ENCODE peak calls at places on chromosomes 11 and 22, in ten cellular contexts. K is HFFc6, Q is AG04450, I is fibroblast of lung, X is H9, C is bronchial epithelial cell, L is lower leg skin, H is neural progenitor cell, Z is dorsolateral prefrontal cortex, P is nephron progenitor cell. U is an unnamed sample.

GRCh38 chr11:118607401-118608267 is at the start of gene PHLDB1:
- DNase-seq in K (peak; percentile 69), Z (peak; percentile 85), C (peak; percentile 44), Q (no peak), L (peak; percentile 92), H (peak; percentile 65), X (peak; percentile 64), I (peak; percentile 78), P (peak; percentile 64), U (no peak)

GRCh38 chr22:23263651-23264555 is 83.6 kb downstream of the BCR start:
- DNase-seq in Q (no peak), X (no peak), H (no peak), K (peak; percentile 18), P (no peak), Z (peak; percentile 49), C (no peak), I (no peak), L (no peak), U (no peak)

GRCh38 chr22:38900677-38901076 is 28.7 kb upstream of the CBX6 start:
- DNase-seq in P (no peak), Q (no peak), X (no peak), K (no peak), C (no peak), I (no peak), Z (no peak), L (no peak), H (no peak), U (no peak)

GRCh38 chr11:60835472-60835871 is 6.4 kb upstream of the CCDC86 start:
- DNase-seq in C (peak; percentile 68), H (no peak), I (no peak), P (no peak), L (no peak), K (no peak), Q (no peak), Z (no peak), X (no peak), U (no peak)

GRCh38 chr11:126664193-126664592 is 308.7 kb downstream of the ST3GAL4 start:
- DNase-seq in I (no peak), Q (no peak), Z (no peak), H (no peak), X (no peak), C (no peak), K (no peak), L (no peak), P (no peak), U (no peak)

GRCh38 chr11:123063396-123064267 is 1.7 kb upstream of the HSPA8 start:
- DNase-seq in Q (no peak), I (peak; percentile 78), P (no peak), K (peak; percentile 34), Z (no peak), L (peak; percentile 90), C (peak; percentile 54), X (no peak), H (no peak), U (no peak)

GRCh38 chr11:25953015-25953414 is 378.9 kb upstream of the ANO3 start:
- DNase-seq in X (no peak), L (no peak), P (no peak), C (no peak), Z (no peak), K (no peak), I (no peak), Q (no peak), H (no peak), U (no peak)

GRCh38 chr11:74725701-74726100 is 5.5 kb downstream of the CHRDL2 start:
- DNase-seq in X (no peak), Q (peak; percentile 81), Z (no peak), K (no peak), H (no peak), I (peak; percentile 27), C (no peak), P (no peak), L (no peak), U (no peak)

GRCh38 chr11:70378506-70379134 is 19.7 kb upstream of the CTTN start:
- DNase-seq in I (no peak), P (no peak), K (no peak), L (peak; percentile 32), H (no peak), Q (no peak), C (no peak), X (no peak), Z (no peak), U (no peak)

DNA sequence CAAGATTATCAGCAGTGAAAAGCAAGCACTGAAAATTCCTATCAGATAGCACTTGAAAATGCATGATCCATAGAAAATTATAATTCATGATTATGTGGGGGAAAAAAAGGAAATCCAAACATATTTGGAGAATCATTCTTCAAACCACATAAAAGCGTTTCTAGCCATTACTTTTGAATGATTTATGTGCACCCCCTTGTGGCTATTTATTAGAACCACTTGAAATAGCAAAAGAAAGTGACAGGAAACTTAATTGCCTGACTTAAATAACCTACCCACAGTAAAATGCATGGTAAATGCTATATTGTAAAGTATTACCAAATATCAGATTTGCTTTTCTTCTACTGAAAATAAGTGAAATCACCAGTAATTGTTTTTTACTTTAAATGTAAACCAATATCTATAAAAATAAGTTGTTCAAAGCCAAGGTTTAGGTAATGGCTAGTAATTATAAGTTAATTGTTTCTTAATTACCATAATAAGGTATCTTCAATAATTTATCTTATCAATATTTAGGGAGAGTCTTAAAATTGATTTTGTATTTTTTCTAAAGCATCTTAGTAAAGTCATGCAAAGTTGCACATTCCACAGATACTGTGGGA is 168.5 kb downstream of the ARHGAP42 start:
- DNase-seq in K (peak; percentile 43), Z (no peak), L (no peak), X (no peak), Q (no peak), I (peak; percentile 79), P (no peak), H (peak; percentile 60), C (peak; percentile 60), U (no peak)
- TF ChIP-seq CTCF in K (peak; percentile 88), Z (peak; percentile 67), L (no peak), X (peak; percentile 81), Q (peak; percentile 64), I (peak; percentile 49), P (peak; percentile 41), H (peak; percentile 83), C (peak; percentile 35), U (peak; percentile 20)

DNA sequence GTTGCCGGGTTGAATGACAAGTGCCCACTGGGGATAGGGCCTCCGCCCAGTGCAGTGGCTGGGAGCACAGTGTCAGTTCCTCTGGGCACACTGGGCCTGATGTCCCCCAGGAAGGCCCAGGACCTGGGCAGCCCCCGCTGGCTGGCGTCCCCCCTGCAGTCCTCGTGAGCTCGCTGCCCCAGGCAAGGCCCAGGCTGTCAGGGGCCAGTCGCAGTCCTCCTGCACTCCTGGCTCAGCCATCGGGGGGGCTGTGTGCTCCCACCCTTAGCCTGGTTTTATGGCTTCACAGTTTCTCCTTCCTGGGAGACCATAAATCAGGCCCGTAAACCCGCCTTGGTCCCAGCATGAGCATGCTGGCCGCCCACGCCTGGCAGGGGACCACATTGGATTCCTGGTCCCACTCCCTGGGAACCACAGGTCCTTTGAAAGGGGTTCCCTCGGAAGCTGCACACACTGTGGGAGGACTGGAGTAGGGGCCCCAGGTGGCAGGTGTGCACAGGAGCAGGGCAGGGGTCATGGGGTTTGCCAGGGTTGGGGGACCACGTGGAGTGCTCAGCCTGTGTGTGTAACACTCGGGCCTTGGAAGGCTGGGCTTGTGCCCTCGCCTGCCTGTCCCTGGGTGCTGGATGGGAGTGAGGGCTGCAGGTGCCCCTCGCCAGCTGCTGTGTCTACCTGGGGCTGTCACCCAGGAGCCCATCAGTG is 113.6 kb downstream of the KCNQ1OT1 start:
- DNase-seq in I (no peak), H (no peak), X (peak; percentile 14), K (no peak), L (peak; percentile 82), Q (no peak), C (no peak), Z (peak; percentile 26), P (peak; percentile 81), U (no peak)
- TF ChIP-seq CTCF in I (no peak), H (no peak), X (no peak), K (no peak), L (no peak), Q (no peak), C (no peak), Z (no peak), P (no peak), U (no peak)

DNA sequence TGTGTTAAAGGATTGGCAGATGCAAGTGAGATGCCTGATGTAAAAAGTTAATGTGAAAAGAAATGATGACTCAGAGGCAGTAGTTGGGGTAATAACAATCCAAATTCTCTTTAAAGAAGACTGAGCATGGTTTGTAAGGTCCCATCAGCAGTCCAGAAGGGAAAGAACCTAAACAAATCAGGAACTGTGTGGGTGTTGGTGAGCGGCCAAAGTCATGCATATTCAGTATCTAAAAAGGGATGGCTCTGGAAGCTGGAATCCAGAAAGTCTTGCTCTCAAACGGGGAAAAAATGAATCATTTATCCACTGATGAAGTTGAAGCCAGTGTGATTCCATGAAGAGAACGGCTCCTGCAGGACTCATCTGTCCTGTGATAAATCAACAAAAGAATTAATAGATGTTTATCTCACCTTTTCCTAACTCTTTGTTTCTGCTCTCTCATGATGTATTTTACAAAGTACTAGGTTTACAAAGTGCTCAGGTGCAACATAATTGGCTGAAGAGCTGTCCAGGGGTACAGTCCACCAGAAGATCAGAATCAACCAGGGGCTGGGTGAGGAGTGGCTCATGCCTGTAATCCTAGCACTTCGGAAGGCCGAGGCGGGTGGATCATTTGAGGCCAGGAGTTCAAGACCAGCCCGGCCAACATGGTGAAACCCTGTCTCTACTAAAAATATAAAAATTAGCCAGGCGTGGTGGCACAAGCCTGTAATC is 20.5 kb upstream of the SORL1-AS1 start:
- DNase-seq in Q (peak; percentile 24), I (peak; percentile 50), Z (peak; percentile 70), X (no peak), P (no peak), K (peak; percentile 19), L (no peak), C (peak; percentile 57), H (no peak), U (no peak)
- TF ChIP-seq CTCF in Q (no peak), I (no peak), Z (no peak), X (no peak), P (no peak), K (no peak), L (no peak), C (no peak), H (no peak), U (no peak)

GRCh38 chr11:113249786-113250185 is 64.6 kb upstream of the TTC12 start:
- DNase-seq in Q (no peak), P (no peak), X (no peak), I (no peak), K (no peak), L (peak; percentile 13), C (no peak), Z (no peak), H (peak; percentile 76), U (no peak)

GRCh38 chr11:113251281-113251680 is 63.1 kb upstream of the TTC12 start:
- DNase-seq in H (no peak), C (no peak), K (no peak), Z (no peak), I (no peak), X (no peak), P (no peak), L (no peak), Q (no peak), U (no peak)

GRCh38 chr11:113247231-113247630 is 67.2 kb upstream of the TTC12 start:
- DNase-seq in Z (no peak), L (no peak), X (no peak), P (no peak), K (no peak), C (no peak), I (no peak), Q (no peak), H (peak; percentile 39), U (no peak)

GRCh38 chr11:113248702-113249490 is 65.5 kb upstream of the TTC12 start:
- DNase-seq in P (no peak), C (no peak), X (no peak), Q (no peak), Z (no peak), K (no peak), L (peak; percentile 56), H (no peak), I (no peak), U (no peak)

GRCh38 chr11:113249491-113249763 is 65.0 kb upstream of the TTC12 start:
- DNase-seq in P (no peak), I (peak; percentile 6), Q (no peak), C (no peak), K (no peak), H (no peak), X (no peak), Z (no peak), L (peak; percentile 72), U (no peak)
- TF ChIP-seq CTCF in P (no peak), I (peak; percentile 41), Q (peak; percentile 23), C (no peak), K (peak; percentile 40), H (peak; percentile 50), X (peak; percentile 57), Z (peak; percentile 35), L (no peak), U (no peak)

U was measured in CD14-positive monocyte.